ENCODE peak calls at places on chromosomes 13 and 19, in ten cellular contexts. I is MCF 10A, Q is AG04450, P is SK-N-DZ, B is SW 1271, Y is adrenal gland, H is T-helper 9 cell, M is heart right ventricle, R is foreskin keratinocyte, V is C1 segment of cervical spinal cord. Z is an unnamed sample.
A peak's percentile ranks its signal among the peaks of the same experiment; 100 is the strongest.

GRCh38 chr19:3324405-3324856 is 42.0 kb upstream of the NFIC start:
- DNase-seq in Y (peak; percentile 53), R (no peak), P (peak; percentile 28), B (peak; percentile 34), M (no peak), H (peak; percentile 79), I (peak; percentile 62), V (no peak), Q (no peak), Z (peak; percentile 63)

GRCh38 chr13:28560612-28561011 is 65.7 kb upstream of the FLT1 start:
- DNase-seq in B (no peak), M (no peak), P (no peak), Q (no peak), I (no peak), V (no peak), Y (no peak), R (no peak), H (no peak), Z (no peak)

GRCh38 chr13:26961890-26962615 is 201.5 kb upstream of the GPR12 start:
- DNase-seq in I (no peak), H (no peak), B (no peak), Y (no peak), R (no peak), P (no peak), M (no peak), V (no peak), Q (no peak), Z (no peak)

GRCh38 chr13:21420706-21421105 is 38.4 kb downstream of the ZDHHC20 start:
- DNase-seq in Y (no peak), V (no peak), R (peak; percentile 19), M (no peak), H (no peak), P (no peak), B (no peak), I (peak; percentile 24), Q (no peak), Z (no peak)

GRCh38 chr19:7257148-7258041 is 36.8 kb downstream of the INSR start:
- DNase-seq in P (peak; percentile 12), Q (no peak), I (peak; percentile 49), V (no peak), M (peak; percentile 24), R (peak; percentile 72), Y (peak; percentile 96), H (no peak), B (no peak), Z (no peak)

GRCh38 chr19:50204811-50205675 is 1.6 kb downstream of the MYH14 start:
- DNase-seq in P (no peak), Q (no peak), Y (no peak), R (no peak), B (no peak), I (no peak), V (no peak), H (no peak), M (peak; percentile 46), Z (peak; percentile 50)

GRCh38 chr19:36605101-36605838 is at the start of gene ZNF382:
- DNase-seq in Y (peak; percentile 85), P (peak; percentile 79), M (peak; percentile 81), I (no peak), R (peak; percentile 55), H (peak; percentile 72), V (peak; percentile 64), Q (peak; percentile 13), B (peak; percentile 38), Z (peak; percentile 93)

GRCh38 chr13:111604087-111604486 is 283.6 kb downstream of the TEX29 start:
- DNase-seq in B (no peak), Y (no peak), P (no peak), M (no peak), R (no peak), Q (no peak), I (no peak), V (no peak), H (no peak), Z (no peak)

GRCh38 chr13:51158923-51159322 is 47.8 kb upstream of the C13orf42 start:
- DNase-seq in H (no peak), I (peak; percentile 11), Y (no peak), R (no peak), V (no peak), Q (no peak), M (no peak), B (no peak), P (no peak), Z (no peak)

GRCh38 chr19:38073806-38074685 is 150.0 kb downstream of the DPF1 start:
- DNase-seq in M (no peak), Y (no peak), R (no peak), I (no peak), V (no peak), B (no peak), P (no peak), Q (no peak), H (no peak), Z (peak; percentile 93)

GRCh38 chr13:27621366-27622101 is at the start of gene POLR1D:
- DNase-seq in M (peak; percentile 80), Y (peak; percentile 79), B (peak; percentile 66), Q (no peak), I (peak; percentile 91), R (peak; percentile 98), V (peak; percentile 63), P (peak; percentile 64), H (peak; percentile 78), Z (peak; percentile 57)

GRCh38 chr13:111926501-111927180 is 140.3 kb upstream of the SOX1 start:
- DNase-seq in B (no peak), I (no peak), Y (no peak), Q (no peak), R (no peak), H (no peak), V (no peak), M (no peak), P (no peak), Z (no peak)

GRCh38 chr19:18590273-18591272 is 2.0 kb downstream of the REX1BD start:
- DNase-seq in Y (no peak), P (peak; percentile 99), R (peak; percentile 66), M (no peak), I (peak; percentile 90), B (peak; percentile 96), Q (no peak), V (peak; percentile 55), H (no peak), Z (peak; percentile 97)

GRCh38 chr13:99995503-99996176 is 14.1 kb downstream of the ZIC2 start:
- DNase-seq in Y (no peak), Q (no peak), B (no peak), V (no peak), H (no peak), P (peak; percentile 40), M (no peak), I (no peak), R (peak; percentile 63), Z (no peak)

GRCh38 chr19:1884719-1885334 is 469 bp downstream of the ABHD17A start:
- DNase-seq in V (no peak), Y (no peak), M (no peak), H (no peak), R (no peak), Q (no peak), B (no peak), P (no peak), I (no peak), Z (no peak)

GRCh38 chr19:36213793-36214387 is 575 bp downstream of the ZNF565 start:
- DNase-seq in V (no peak), B (no peak), I (peak; percentile 2), Q (no peak), H (peak; percentile 1), M (peak; percentile 7), Y (no peak), P (no peak), R (no peak), Z (no peak)

GRCh38 chr13:32501058-32501457 is 37.5 kb downstream of the N4BP2L2 start:
- DNase-seq in P (no peak), I (no peak), H (no peak), R (no peak), Q (no peak), B (no peak), M (no peak), V (no peak), Y (no peak), Z (no peak)

GRCh38 chr19:7294571-7295212 is 478 bp upstream of the INSR start:
- DNase-seq in B (peak; percentile 62), M (peak; percentile 78), V (peak; percentile 46), Q (no peak), R (peak; percentile 33), P (peak; percentile 78), Y (peak; percentile 84), H (no peak), I (peak; percentile 54), Z (peak; percentile 62)

GRCh38 chr13:99371956-99372355 is 64.8 kb upstream of the GPR183 start:
- DNase-seq in I (no peak), H (peak; percentile 58), M (no peak), Q (no peak), V (peak; percentile 31), B (no peak), P (no peak), Y (no peak), R (no peak), Z (no peak)

GRCh38 chr19:46350758-46351159 is 3.9 kb downstream of the PPP5C start:
- DNase-seq in Q (no peak), B (no peak), V (peak; percentile 37), M (no peak), H (no peak), I (no peak), P (no peak), Y (no peak), R (no peak), Z (no peak)

GRCh38 chr19:58154287-58154678 is 3.7 kb upstream of the ZNF329 start:
- DNase-seq in H (no peak), V (peak; percentile 46), P (no peak), M (peak; percentile 37), R (peak; percentile 55), B (no peak), Q (no peak), I (no peak), Y (peak; percentile 62), Z (peak; percentile 21)

GRCh38 chr13:50140742-50141659 is 125.8 kb downstream of the KCNRG start:
- DNase-seq in R (no peak), Y (no peak), H (no peak), M (no peak), Q (no peak), I (no peak), B (no peak), V (no peak), P (no peak), Z (no peak)

GRCh38 chr13:113833111-113833830 is 30.6 kb downstream of the GAS6 start:
- DNase-seq in P (no peak), Y (no peak), Q (no peak), I (no peak), V (no peak), H (no peak), M (no peak), B (no peak), R (no peak), Z (no peak)

GRCh38 chr19:3501780-3502179 is 1.3 kb upstream of the DOHH start:
- DNase-seq in V (no peak), B (no peak), I (no peak), H (no peak), Q (no peak), Y (no peak), R (no peak), M (no peak), P (no peak), Z (no peak)

GRCh38 chr13:99977912-99978780 is 3.4 kb upstream of the ZIC2 start:
- DNase-seq in Y (no peak), V (no peak), M (no peak), B (no peak), I (no peak), P (no peak), Q (no peak), H (no peak), R (no peak), Z (no peak)

GRCh38 chr19:13795595-13796300 is 505 bp downstream of the ZSWIM4 start:
- DNase-seq in H (no peak), B (no peak), M (no peak), V (no peak), R (peak; percentile 16), P (no peak), Y (no peak), I (peak; percentile 15), Q (no peak), Z (peak; percentile 50)

GRCh38 chr19:7534531-7534980 is 961 bp upstream of the PNPLA6 start:
- DNase-seq in R (peak; percentile 65), M (peak; percentile 73), H (peak; percentile 25), B (peak; percentile 88), Y (peak; percentile 72), Q (peak; percentile 57), V (peak; percentile 73), I (peak; percentile 73), P (peak; percentile 30), Z (peak; percentile 65)

GRCh38 chr19:7187605-7188339 is 106.4 kb downstream of the INSR start:
- DNase-seq in H (no peak), R (no peak), Y (no peak), I (no peak), M (no peak), B (no peak), P (no peak), V (no peak), Q (no peak), Z (no peak)

Z was measured in glutamatergic neuron.